ENCODE peak calls at places on chromosome 15, in ten cellular contexts. One of them, this sample, is unnamed.

GRCh38 chr15:38474155-38474757 is 20.3 kb downstream of the FAM98B start:
- DNase-seq in body of pancreas: peak; percentile 43
- DNase-seq in K562: peak; percentile 40
- DNase-seq in sigmoid colon: no peak
- DNase-seq in Peyer's patch: peak; percentile 54
- DNase-seq in gastrocnemius medialis: no peak
- DNase-seq in GM12891: no peak
- DNase-seq in A549: peak; percentile 16
- DNase-seq in upper lobe of left lung: peak; percentile 24
- DNase-seq in heart left ventricle: no peak
- DNase-seq in this sample: peak; percentile 62

GRCh38 chr15:75666823-75667501 is 19.2 kb downstream of the SNX33 start:
- DNase-seq in body of pancreas: peak; percentile 67
- DNase-seq in K562: no peak
- DNase-seq in sigmoid colon: no peak
- DNase-seq in Peyer's patch: peak; percentile 73
- DNase-seq in gastrocnemius medialis: peak; percentile 76
- DNase-seq in GM12891: no peak
- DNase-seq in A549: peak; percentile 98
- DNase-seq in upper lobe of left lung: peak; percentile 85
- DNase-seq in heart left ventricle: peak; percentile 81
- DNase-seq in this sample: no peak

GRCh38 chr15:69700380-69700779 is 247.8 kb downstream of the RPLP1 start:
- DNase-seq in body of pancreas: no peak
- DNase-seq in K562: no peak
- DNase-seq in sigmoid colon: no peak
- DNase-seq in Peyer's patch: no peak
- DNase-seq in gastrocnemius medialis: no peak
- DNase-seq in GM12891: no peak
- DNase-seq in A549: no peak
- DNase-seq in upper lobe of left lung: no peak
- DNase-seq in heart left ventricle: no peak
- DNase-seq in this sample: no peak

GRCh38 chr15:65369651-65370050 is 8.2 kb downstream of the IGDCC3 start:
- DNase-seq in body of pancreas: no peak
- DNase-seq in K562: no peak
- DNase-seq in sigmoid colon: no peak
- DNase-seq in Peyer's patch: no peak
- DNase-seq in gastrocnemius medialis: no peak
- DNase-seq in GM12891: no peak
- DNase-seq in A549: no peak
- DNase-seq in upper lobe of left lung: no peak
- DNase-seq in heart left ventricle: no peak
- DNase-seq in this sample: no peak

GRCh38 chr15:59991919-59992318 is 12.2 kb upstream of the FOXB1 start:
- DNase-seq in body of pancreas: no peak
- DNase-seq in K562: no peak
- DNase-seq in sigmoid colon: no peak
- DNase-seq in Peyer's patch: no peak
- DNase-seq in gastrocnemius medialis: no peak
- DNase-seq in GM12891: no peak
- DNase-seq in A549: no peak
- DNase-seq in upper lobe of left lung: no peak
- DNase-seq in heart left ventricle: no peak
- DNase-seq in this sample: no peak

GRCh38 chr15:99406120-99406519 is 154.8 kb downstream of the LRRC28 start:
- DNase-seq in body of pancreas: no peak
- DNase-seq in K562: no peak
- DNase-seq in sigmoid colon: no peak
- DNase-seq in Peyer's patch: no peak
- DNase-seq in gastrocnemius medialis: no peak
- DNase-seq in GM12891: no peak
- DNase-seq in A549: no peak
- DNase-seq in upper lobe of left lung: no peak
- DNase-seq in heart left ventricle: no peak
- DNase-seq in this sample: no peak

GRCh38 chr15:66673410-66674322 is 28.4 kb upstream of the SMAD6 start:
- DNase-seq in body of pancreas: no peak
- DNase-seq in K562: peak; percentile 88
- DNase-seq in sigmoid colon: no peak
- DNase-seq in Peyer's patch: peak; percentile 79
- DNase-seq in gastrocnemius medialis: no peak
- DNase-seq in GM12891: no peak
- DNase-seq in A549: no peak
- DNase-seq in upper lobe of left lung: peak; percentile 70
- DNase-seq in heart left ventricle: peak; percentile 24
- DNase-seq in this sample: peak; percentile 83

GRCh38 chr15:83092309-83092976 is 15.0 kb upstream of the TM6SF1 start:
- DNase-seq in body of pancreas: no peak
- DNase-seq in K562: peak; percentile 52
- DNase-seq in sigmoid colon: peak; percentile 73
- DNase-seq in Peyer's patch: peak; percentile 70
- DNase-seq in gastrocnemius medialis: no peak
- DNase-seq in GM12891: no peak
- DNase-seq in A549: no peak
- DNase-seq in upper lobe of left lung: peak; percentile 76
- DNase-seq in heart left ventricle: peak; percentile 46
- DNase-seq in this sample: peak; percentile 95

GRCh38 chr15:90203473-90203872 is 2.3 kb downstream of the SEMA4B start:
- DNase-seq in body of pancreas: peak; percentile 8
- DNase-seq in K562: no peak
- DNase-seq in sigmoid colon: no peak
- DNase-seq in Peyer's patch: no peak
- DNase-seq in gastrocnemius medialis: no peak
- DNase-seq in GM12891: no peak
- DNase-seq in A549: no peak
- DNase-seq in upper lobe of left lung: no peak
- DNase-seq in heart left ventricle: no peak
- DNase-seq in this sample: no peak

GRCh38 chr15:90200534-90201139 is 493 bp upstream of the SEMA4B start:
- DNase-seq in body of pancreas: peak; percentile 13
- DNase-seq in K562: no peak
- DNase-seq in sigmoid colon: no peak
- DNase-seq in Peyer's patch: no peak
- DNase-seq in gastrocnemius medialis: no peak
- DNase-seq in GM12891: no peak
- DNase-seq in A549: no peak
- DNase-seq in upper lobe of left lung: no peak
- DNase-seq in heart left ventricle: no peak
- DNase-seq in this sample: peak; percentile 38

GRCh38 chr15:90201944-90202375 is 830 bp downstream of the SEMA4B start:
- DNase-seq in body of pancreas: peak; percentile 13
- DNase-seq in K562: peak; percentile 45
- DNase-seq in sigmoid colon: no peak
- DNase-seq in Peyer's patch: no peak
- DNase-seq in gastrocnemius medialis: no peak
- DNase-seq in GM12891: no peak
- DNase-seq in A549: no peak
- DNase-seq in upper lobe of left lung: no peak
- DNase-seq in heart left ventricle: no peak
- DNase-seq in this sample: no peak

GRCh38 chr15:90202929-90203328 is 1.8 kb downstream of the SEMA4B start:
- DNase-seq in body of pancreas: no peak
- DNase-seq in K562: no peak
- DNase-seq in sigmoid colon: no peak
- DNase-seq in Peyer's patch: no peak
- DNase-seq in gastrocnemius medialis: no peak
- DNase-seq in GM12891: no peak
- DNase-seq in A549: no peak
- DNase-seq in upper lobe of left lung: no peak
- DNase-seq in heart left ventricle: no peak
- DNase-seq in this sample: no peak

DNA sequence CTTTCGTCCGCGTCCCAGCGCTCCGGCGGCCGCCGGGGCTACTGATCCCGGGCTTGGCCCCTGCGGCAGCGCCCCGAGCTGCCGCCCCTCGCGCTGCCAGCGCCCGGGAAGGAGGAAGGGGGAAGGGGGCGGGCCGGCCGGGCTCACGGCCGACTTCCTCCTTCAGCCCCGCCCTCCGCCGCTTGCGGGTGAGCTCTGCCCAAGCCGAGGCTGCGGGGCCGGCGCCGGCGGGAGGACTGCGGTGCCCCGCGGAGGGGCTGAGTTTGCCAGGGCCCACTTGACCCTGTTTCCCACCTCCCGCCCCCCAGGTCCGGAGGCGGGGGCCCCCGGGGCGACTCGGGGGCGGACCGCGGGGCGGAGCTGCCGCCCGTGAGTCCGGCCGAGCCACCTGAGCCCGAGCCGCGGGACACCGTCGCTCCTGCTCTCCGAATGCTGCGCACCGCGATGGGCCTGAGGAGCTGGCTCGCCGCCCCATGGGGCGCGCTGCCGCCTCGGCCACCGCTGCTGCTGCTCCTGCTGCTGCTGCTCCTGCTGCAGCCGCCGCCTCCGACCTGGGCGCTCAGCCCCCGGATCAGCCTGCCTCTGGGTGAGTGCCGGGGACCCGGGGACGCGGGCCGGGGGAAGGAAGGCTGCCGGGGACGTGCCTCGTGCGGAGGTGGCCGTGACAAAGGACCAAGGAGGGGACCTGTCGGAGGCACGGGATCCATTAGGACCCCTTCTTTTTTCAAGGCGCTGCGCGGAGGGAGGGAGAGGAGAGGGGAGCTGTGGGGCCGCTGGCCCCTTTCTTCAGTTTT is at the start of gene SEMA4B:
- DNase-seq in body of pancreas: peak; percentile 78
- DNase-seq in K562: peak; percentile 95
- DNase-seq in sigmoid colon: peak; percentile 85
- DNase-seq in Peyer's patch: peak; percentile 92
- DNase-seq in gastrocnemius medialis: peak; percentile 41
- DNase-seq in GM12891: peak; percentile 97
- DNase-seq in A549: peak; percentile 92
- DNase-seq in upper lobe of left lung: peak; percentile 89
- DNase-seq in heart left ventricle: peak; percentile 76
- DNase-seq in this sample: peak; percentile 75
- TF ChIP-seq POLR2A in body of pancreas: peak; percentile 36
- TF ChIP-seq POLR2A in K562: peak; percentile 53
- TF ChIP-seq POLR2A in sigmoid colon: no peak
- TF ChIP-seq POLR2A in Peyer's patch: peak; percentile 69
- TF ChIP-seq POLR2A in gastrocnemius medialis: peak; percentile 16
- TF ChIP-seq POLR2A in GM12891: no peak
- TF ChIP-seq POLR2A in A549: peak; percentile 73
- TF ChIP-seq POLR2A in upper lobe of left lung: no peak
- TF ChIP-seq POLR2A in heart left ventricle: no peak
- TF ChIP-seq POLR2A in this sample: no peak

GRCh38 chr15:89674526-89674925 is 4.6 kb downstream of the PLIN1 start:
- DNase-seq in body of pancreas: no peak
- DNase-seq in K562: no peak
- DNase-seq in sigmoid colon: no peak
- DNase-seq in Peyer's patch: no peak
- DNase-seq in gastrocnemius medialis: no peak
- DNase-seq in GM12891: no peak
- DNase-seq in A549: no peak
- DNase-seq in upper lobe of left lung: no peak
- DNase-seq in heart left ventricle: no peak
- DNase-seq in this sample: no peak
- TF ChIP-seq POLR2A in body of pancreas: no peak
- TF ChIP-seq POLR2A in K562: no peak
- TF ChIP-seq POLR2A in sigmoid colon: no peak
- TF ChIP-seq POLR2A in Peyer's patch: no peak
- TF ChIP-seq POLR2A in gastrocnemius medialis: no peak
- TF ChIP-seq POLR2A in GM12891: no peak
- TF ChIP-seq POLR2A in A549: no peak
- TF ChIP-seq POLR2A in upper lobe of left lung: no peak
- TF ChIP-seq POLR2A in heart left ventricle: no peak
- TF ChIP-seq POLR2A in this sample: no peak

DNA sequence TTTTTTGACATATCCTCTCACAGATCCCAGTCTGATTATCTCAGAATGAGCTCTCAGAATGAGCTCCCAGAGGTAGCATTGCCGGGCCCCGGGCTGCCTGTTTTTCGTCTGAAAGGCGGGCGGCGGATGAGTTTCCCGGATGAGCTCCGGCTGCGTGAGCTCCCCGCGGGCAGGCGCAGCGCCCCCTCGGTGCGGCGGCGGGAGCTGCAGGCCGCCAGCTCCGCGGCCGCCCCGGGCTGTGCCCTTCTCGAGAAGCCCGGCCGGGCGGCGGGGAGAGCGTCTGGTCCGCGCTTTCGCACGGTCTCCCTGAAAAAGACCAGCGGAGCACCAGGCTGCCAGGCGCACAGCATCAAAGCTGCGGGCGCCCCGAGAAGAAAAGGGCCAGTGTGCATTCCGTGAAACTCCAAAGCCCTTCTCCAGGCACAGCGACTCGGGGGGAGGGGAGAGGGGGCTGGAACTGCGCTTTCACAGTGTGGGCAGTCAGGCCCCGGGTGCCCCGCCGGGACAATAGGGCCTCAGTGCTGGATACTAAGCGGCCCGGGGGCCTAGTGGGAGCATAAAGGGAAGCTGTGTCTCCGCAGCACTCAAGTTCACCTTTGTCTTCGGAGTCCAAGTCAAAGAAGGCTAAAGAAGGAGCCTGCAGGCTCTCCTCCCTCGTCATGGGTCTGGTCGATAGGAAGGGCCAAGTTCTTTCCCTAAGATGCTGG is 12.1 kb upstream of the SHC4 start:
- DNase-seq in body of pancreas: peak; percentile 78
- DNase-seq in K562: peak; percentile 81
- DNase-seq in sigmoid colon: peak; percentile 88
- DNase-seq in Peyer's patch: peak; percentile 81
- DNase-seq in gastrocnemius medialis: peak; percentile 56
- DNase-seq in GM12891: peak; percentile 77
- DNase-seq in A549: peak; percentile 46
- DNase-seq in upper lobe of left lung: peak; percentile 76
- DNase-seq in heart left ventricle: peak; percentile 76
- DNase-seq in this sample: peak; percentile 86
- TF ChIP-seq POLR2A in body of pancreas: no peak
- TF ChIP-seq POLR2A in K562: peak; percentile 59
- TF ChIP-seq POLR2A in sigmoid colon: no peak
- TF ChIP-seq POLR2A in Peyer's patch: no peak
- TF ChIP-seq POLR2A in gastrocnemius medialis: no peak
- TF ChIP-seq POLR2A in GM12891: no peak
- TF ChIP-seq POLR2A in A549: peak; percentile 27
- TF ChIP-seq POLR2A in upper lobe of left lung: no peak
- TF ChIP-seq POLR2A in heart left ventricle: no peak
- TF ChIP-seq POLR2A in this sample: no peak

DNA sequence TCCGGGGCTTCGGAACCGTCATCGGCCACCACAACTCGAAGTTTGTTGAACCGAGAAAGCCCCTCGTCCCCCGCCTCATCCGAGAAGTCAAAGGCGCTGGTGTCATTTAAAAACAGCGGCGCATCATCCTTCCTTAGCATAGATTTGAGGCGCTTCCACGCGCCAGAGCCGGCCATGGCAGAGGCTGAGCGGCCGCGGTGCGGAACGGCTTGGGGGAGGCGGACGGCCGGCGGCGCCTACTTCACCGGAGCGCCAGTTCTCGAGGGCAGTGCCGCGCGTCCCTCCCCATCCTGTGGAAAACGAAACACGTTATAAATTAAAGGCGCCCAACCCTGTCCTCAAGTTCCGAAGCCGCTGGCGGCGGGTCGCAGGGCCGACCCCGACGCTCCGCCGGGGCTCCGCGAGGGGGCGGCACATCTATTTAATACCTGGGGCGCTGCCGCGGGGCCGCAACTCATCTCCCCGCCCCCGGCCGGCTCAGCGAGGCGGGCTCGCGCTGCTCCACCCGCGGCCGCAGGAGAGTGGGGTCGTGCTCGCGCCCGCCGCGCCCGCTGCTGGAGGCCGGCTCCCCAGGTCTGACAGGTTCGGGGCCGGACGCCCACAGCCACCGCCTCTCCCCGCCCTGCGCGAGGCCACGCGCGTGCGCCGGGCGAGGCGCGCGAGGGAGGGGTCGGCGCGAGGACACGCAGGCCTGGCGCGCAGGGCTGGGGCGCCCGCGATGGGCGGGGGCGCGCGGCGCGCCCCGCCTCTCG is at the start of gene SLC30A4:
- DNase-seq in body of pancreas: peak; percentile 65
- DNase-seq in K562: peak; percentile 84
- DNase-seq in sigmoid colon: peak; percentile 86
- DNase-seq in Peyer's patch: peak; percentile 88
- DNase-seq in gastrocnemius medialis: peak; percentile 46
- DNase-seq in GM12891: peak; percentile 61
- DNase-seq in A549: peak; percentile 28
- DNase-seq in upper lobe of left lung: peak; percentile 57
- DNase-seq in heart left ventricle: peak; percentile 75
- DNase-seq in this sample: peak; percentile 57
- TF ChIP-seq POLR2A in body of pancreas: peak; percentile 17
- TF ChIP-seq POLR2A in K562: no peak
- TF ChIP-seq POLR2A in sigmoid colon: no peak
- TF ChIP-seq POLR2A in Peyer's patch: peak; percentile 94
- TF ChIP-seq POLR2A in gastrocnemius medialis: peak; percentile 62
- TF ChIP-seq POLR2A in GM12891: no peak
- TF ChIP-seq POLR2A in A549: peak; percentile 40
- TF ChIP-seq POLR2A in upper lobe of left lung: peak; percentile 56
- TF ChIP-seq POLR2A in heart left ventricle: no peak
- TF ChIP-seq POLR2A in this sample: no peak

This sample was measured in erythroblast.